ENCODE peak calls at places on chromosomes 13 and 19, in four cellular contexts. One of them, this sample, is unnamed.
A peak's percentile ranks its signal among the peaks of the same experiment; 100 is the strongest.

GRCh38 chr13:30840515-30840914 is 65.6 kb upstream of the MEDAG start:
- DNase-seq in GM12892: no peak
- DNase-seq in H1: no peak
- DNase-seq in K562: no peak
- DNase-seq in this sample: no peak

GRCh38 chr19:38118176-38118575 is 105.8 kb downstream of the DPF1 start:
- DNase-seq in GM12892: no peak
- DNase-seq in H1: no peak
- DNase-seq in K562: no peak
- DNase-seq in this sample: no peak

GRCh38 chr19:50398675-50399367 is 14.7 kb downstream of the POLD1 start:
- DNase-seq in GM12892: no peak
- DNase-seq in H1: no peak
- DNase-seq in K562: no peak
- DNase-seq in this sample: no peak

GRCh38 chr19:13905634-13906524 is at the start of the genes BRME1 and CC2D1A:
- DNase-seq in GM12892: peak; percentile 100
- DNase-seq in H1: peak; percentile 67
- DNase-seq in K562: peak; percentile 99
- DNase-seq in this sample: peak; percentile 100

GRCh38 chr13:113495494-113496251 is 5.2 kb upstream of the DCUN1D2 start:
- DNase-seq in GM12892: no peak
- DNase-seq in H1: no peak
- DNase-seq in K562: no peak
- DNase-seq in this sample: no peak

GRCh38 chr19:33459691-33460090 is 61.9 kb downstream of the PEPD start:
- DNase-seq in GM12892: no peak
- DNase-seq in H1: no peak
- DNase-seq in K562: no peak
- DNase-seq in this sample: no peak

GRCh38 chr13:42819712-42820111 is 38.3 kb downstream of the FAM216B start:
- DNase-seq in GM12892: no peak
- DNase-seq in H1: no peak
- DNase-seq in K562: no peak
- DNase-seq in this sample: no peak

GRCh38 chr13:105929486-105929885 is 606.0 kb downstream of the EFNB2 start:
- DNase-seq in GM12892: no peak
- DNase-seq in H1: no peak
- DNase-seq in K562: no peak
- DNase-seq in this sample: no peak

GRCh38 chr19:5804516-5805464 is at the start of gene NRTN:
- DNase-seq in GM12892: peak; percentile 70
- DNase-seq in H1: no peak
- DNase-seq in K562: peak; percentile 85
- DNase-seq in this sample: peak; percentile 68

GRCh38 chr19:48230555-48231129 is 25.1 kb downstream of the CARD8 start:
- DNase-seq in GM12892: no peak
- DNase-seq in H1: no peak
- DNase-seq in K562: peak; percentile 22
- DNase-seq in this sample: no peak
- TF ChIP-seq TAF1 in GM12892: no peak
- TF ChIP-seq TAF1 in H1: no peak
- TF ChIP-seq TAF1 in K562: no peak
- TF ChIP-seq TAF1 in this sample: no peak

GRCh38 chr19:47762615-47763308 is 15.7 kb upstream of the SELENOW start:
- DNase-seq in GM12892: no peak
- DNase-seq in H1: no peak
- DNase-seq in K562: no peak
- DNase-seq in this sample: no peak
- TF ChIP-seq POLR2AphosphoS5 in GM12892: no peak
- TF ChIP-seq POLR2AphosphoS5 in H1: no peak
- TF ChIP-seq POLR2AphosphoS5 in K562: no peak
- TF ChIP-seq POLR2AphosphoS5 in this sample: no peak

DNA sequence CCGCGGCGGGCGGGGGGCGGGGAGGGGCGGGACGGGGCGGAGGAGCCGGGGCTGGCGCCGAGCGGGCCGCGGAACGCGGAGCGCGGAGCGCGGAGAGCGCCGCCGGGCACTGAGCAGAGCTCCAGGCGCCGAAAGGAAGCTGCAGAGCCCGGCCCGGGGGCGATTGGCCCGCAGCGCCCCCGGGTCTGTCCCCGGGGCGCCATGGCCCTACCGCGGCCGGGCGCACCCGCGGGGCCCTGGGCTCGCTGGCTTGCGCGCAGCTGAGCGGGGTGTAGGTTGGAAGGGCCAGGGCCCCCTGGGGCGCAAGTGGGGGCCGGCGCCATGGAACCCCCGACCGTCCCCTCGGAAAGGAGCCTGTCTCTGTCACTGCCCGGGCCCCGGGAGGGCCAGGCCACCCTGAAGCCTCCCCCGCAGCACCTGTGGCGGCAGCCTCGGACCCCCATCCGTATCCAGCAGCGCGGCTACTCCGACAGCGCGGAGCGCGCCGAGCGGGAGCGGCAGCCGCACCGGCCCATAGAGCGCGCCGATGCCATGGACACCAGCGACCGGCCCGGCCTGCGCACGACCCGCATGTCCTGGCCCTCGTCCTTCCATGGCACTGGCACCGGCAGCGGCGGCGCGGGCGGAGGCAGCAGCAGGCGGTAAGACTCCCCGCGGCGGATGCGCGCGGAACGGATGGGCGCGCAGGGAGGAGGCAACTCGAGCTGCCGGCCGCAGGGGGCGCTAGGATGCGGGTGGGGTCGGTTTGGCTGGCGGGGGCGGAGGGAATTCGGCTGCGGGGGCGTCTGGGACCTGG is at the start of gene PDE4A:
- DNase-seq in GM12892: no peak
- DNase-seq in H1: no peak
- DNase-seq in K562: peak; percentile 70
- DNase-seq in this sample: peak; percentile 56
- TF ChIP-seq TAF1 in GM12892: no peak
- TF ChIP-seq TAF1 in H1: no peak
- TF ChIP-seq TAF1 in K562: peak; percentile 11
- TF ChIP-seq TAF1 in this sample: no peak

DNA sequence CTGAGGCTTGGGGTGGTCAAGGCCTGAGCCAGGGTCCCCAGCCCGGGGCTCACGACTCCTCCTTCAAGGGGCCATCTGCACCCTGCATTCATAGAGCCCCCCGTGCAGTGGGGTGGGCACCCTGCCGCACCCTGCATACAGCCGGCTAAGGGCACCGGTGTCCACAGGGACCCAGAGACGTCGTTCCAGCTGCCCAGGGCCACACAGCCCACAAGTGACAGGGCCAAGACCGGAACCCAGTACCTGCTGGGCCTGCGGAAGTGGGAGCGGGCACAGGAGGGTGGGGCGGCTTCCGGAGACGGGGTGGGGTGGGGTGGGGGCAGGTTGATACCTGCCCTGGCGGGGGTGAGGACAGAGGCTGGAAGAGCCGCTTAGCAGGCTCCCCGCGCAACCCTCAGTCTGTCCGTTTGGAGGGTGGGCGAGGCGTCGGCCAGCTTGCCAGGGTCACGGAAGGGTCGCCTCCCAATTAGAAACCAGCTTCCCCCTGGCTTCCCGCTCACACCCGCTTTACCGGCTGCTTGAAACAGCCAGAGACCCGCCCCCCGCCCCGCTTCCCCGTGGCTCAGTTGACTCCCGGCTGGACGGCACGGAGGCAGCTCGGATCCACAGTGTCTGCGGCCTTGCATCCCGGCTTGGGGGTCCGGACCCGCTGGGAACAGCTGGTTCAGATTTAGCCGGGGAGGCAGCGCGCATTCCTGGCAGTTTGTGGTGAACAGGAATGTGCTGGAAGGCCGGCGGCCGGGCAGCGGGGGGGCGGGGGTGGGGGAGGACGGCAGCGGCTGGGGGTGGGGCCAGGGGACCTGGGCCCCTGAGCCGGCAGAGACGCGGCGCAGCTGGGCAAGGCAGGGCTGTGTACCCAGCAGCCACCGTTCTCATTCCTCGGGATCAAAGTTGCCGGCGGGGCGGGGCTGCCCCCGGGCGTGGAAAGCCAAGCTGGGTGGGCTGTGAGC is 1.8 kb downstream of the CNN2 start:
- DNase-seq in GM12892: peak; percentile 75
- DNase-seq in H1: no peak
- DNase-seq in K562: peak; percentile 81
- DNase-seq in this sample: peak; percentile 75
- TF ChIP-seq POLR2AphosphoS5 in GM12892: peak; percentile 22
- TF ChIP-seq POLR2AphosphoS5 in H1: peak; percentile 89
- TF ChIP-seq POLR2AphosphoS5 in K562: peak; percentile 46
- TF ChIP-seq POLR2AphosphoS5 in this sample: no peak

GRCh38 chr19:16821081-16821480 is 8.1 kb upstream of the SIN3B start:
- DNase-seq in GM12892: no peak
- DNase-seq in H1: no peak
- DNase-seq in K562: no peak
- DNase-seq in this sample: no peak
- TF ChIP-seq TAF1 in GM12892: no peak
- TF ChIP-seq TAF1 in H1: no peak
- TF ChIP-seq TAF1 in K562: no peak
- TF ChIP-seq TAF1 in this sample: no peak

DNA sequence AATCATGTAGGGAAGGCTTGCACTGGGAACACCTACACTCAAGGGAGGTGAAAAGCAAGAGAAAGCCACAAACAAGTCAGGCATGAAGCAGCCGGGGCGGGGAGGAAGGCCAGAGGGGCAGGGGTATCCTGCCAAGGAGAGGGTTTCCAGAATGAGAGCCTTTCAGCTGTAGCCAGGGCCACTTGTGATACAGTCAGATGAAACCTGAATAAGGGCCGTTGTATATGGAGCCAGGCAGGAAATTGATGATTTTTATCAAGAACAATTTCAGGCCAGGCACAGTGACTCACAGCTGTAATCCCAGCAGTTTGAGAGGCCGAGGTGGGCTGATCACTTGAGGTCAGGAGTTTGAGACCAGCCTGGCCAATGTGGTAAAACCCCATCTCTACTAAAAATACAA is 4.4 kb downstream of the TRPM4 start:
- DNase-seq in GM12892: no peak
- DNase-seq in H1: no peak
- DNase-seq in K562: no peak
- DNase-seq in this sample: no peak
- TF ChIP-seq POLR2AphosphoS5 in GM12892: no peak
- TF ChIP-seq POLR2AphosphoS5 in H1: no peak
- TF ChIP-seq POLR2AphosphoS5 in K562: no peak
- TF ChIP-seq POLR2AphosphoS5 in this sample: no peak

DNA sequence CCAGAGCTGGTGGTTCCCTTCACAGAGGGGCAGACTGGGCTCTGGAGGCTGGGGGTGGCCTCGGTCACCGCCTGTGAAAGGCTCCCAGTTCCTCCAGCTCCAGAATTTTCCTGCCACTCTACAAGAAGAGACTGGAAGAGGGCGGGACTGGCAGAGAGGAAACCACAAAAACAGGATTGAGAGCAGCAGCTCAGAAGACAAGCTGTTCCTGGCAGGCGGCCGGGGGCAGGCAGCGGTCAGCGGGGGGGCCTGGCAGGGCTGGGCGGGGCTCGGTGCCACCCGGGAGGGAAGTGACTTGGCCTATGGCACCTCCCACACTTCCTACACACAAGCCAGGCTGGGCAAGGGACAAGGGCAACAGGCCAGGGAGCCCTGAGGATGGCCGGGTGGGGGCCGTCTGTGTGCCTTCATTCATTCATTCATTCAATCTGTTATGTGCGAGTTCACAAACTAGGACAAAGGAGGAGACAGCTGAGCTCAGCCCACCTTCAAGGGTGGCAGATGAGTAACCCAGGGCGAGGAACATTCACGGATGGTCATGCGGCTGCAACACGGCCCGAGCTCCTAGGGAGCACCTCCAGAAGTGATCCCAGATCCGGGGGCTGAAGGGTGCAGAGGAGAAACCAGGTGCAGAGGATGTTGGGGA is 16.9 kb upstream of the BTBD2 start:
- DNase-seq in GM12892: no peak
- DNase-seq in H1: no peak
- DNase-seq in K562: no peak
- DNase-seq in this sample: no peak
- TF ChIP-seq TAF1 in GM12892: no peak
- TF ChIP-seq TAF1 in H1: no peak
- TF ChIP-seq TAF1 in K562: no peak
- TF ChIP-seq TAF1 in this sample: no peak